ENCODE peak calls at places on chromosomes 16 and 17, in ten cellular contexts. I is testis, W is pancreas, G is psoas muscle, P is brain microvascular endothelial cell, E is neural progenitor cell, Z is fibroblast of lung, N is stomach, C is left ventricle myocardium inferior, O is thoracic aorta. V is an unnamed sample.

GRCh38 chr17:81413497-81414135 is 18.4 kb downstream of the BAHCC1 start:
- DNase-seq in I (no peak), W (no peak), G (no peak), P (no peak), E (no peak), Z (no peak), N (no peak), C (no peak), O (no peak), V (no peak)

GRCh38 chr16:67713647-67714273 is 5.4 kb downstream of the GFOD2 start:
- DNase-seq in I (no peak), W (no peak), G (no peak), P (no peak), E (no peak), Z (no peak), N (no peak), C (no peak), O (no peak), V (no peak)

GRCh38 chr17:73491648-73492047 is 152.6 kb downstream of the SDK2 start:
- DNase-seq in I (no peak), W (no peak), G (no peak), P (no peak), E (no peak), Z (no peak), N (no peak), C (no peak), O (no peak), V (no peak)

GRCh38 chr16:50743575-50744225 is 1.8 kb downstream of the CYLD start:
- DNase-seq in I (no peak), W (no peak), G (no peak), P (no peak), E (no peak), Z (no peak), N (no peak), C (no peak), O (no peak), V (no peak)

GRCh38 chr16:1526608-1527555 is 6.6 kb upstream of the TMEM204 start:
- DNase-seq in I (no peak), W (no peak), G (no peak), P (no peak), E (no peak), Z (no peak), N (no peak), C (no peak), O (no peak), V (no peak)

GRCh38 chr16:88685156-88686061 is 898 bp downstream of the SNAI3 start:
- DNase-seq in I (no peak), W (peak; percentile 47), G (no peak), P (peak; percentile 48), E (peak; percentile 52), Z (peak; percentile 48), N (no peak), C (no peak), O (no peak), V (peak; percentile 64)

GRCh38 chr16:27149986-27150385 is 53.3 kb upstream of the KDM8 start:
- DNase-seq in I (no peak), W (no peak), G (no peak), P (no peak), E (no peak), Z (no peak), N (no peak), C (no peak), O (no peak), V (no peak)

GRCh38 chr16:11575223-11575589 is 11.5 kb downstream of the LITAF start:
- DNase-seq in I (no peak), W (no peak), G (no peak), P (no peak), E (no peak), Z (no peak), N (no peak), C (peak; percentile 11), O (no peak), V (no peak)

GRCh38 chr17:6257339-6257738 is 177.6 kb downstream of the AIPL1 start:
- DNase-seq in I (no peak), W (no peak), G (no peak), P (no peak), E (peak; percentile 33), Z (peak; percentile 8), N (no peak), C (no peak), O (no peak), V (no peak)

GRCh38 chr17:75774988-75775668 is 9.5 kb upstream of the UNK start:
- DNase-seq in I (no peak), W (no peak), G (no peak), P (no peak), E (no peak), Z (peak; percentile 44), N (no peak), C (no peak), O (no peak), V (no peak)

GRCh38 chr16:13904179-13904691 is 15.7 kb upstream of the ERCC4 start:
- DNase-seq in I (no peak), W (no peak), G (no peak), P (no peak), E (no peak), Z (no peak), N (no peak), C (no peak), O (no peak), V (no peak)

GRCh38 chr17:20154601-20155000 is 145.4 kb downstream of the SPECC1 start:
- DNase-seq in I (no peak), W (no peak), G (no peak), P (no peak), E (no peak), Z (no peak), N (no peak), C (no peak), O (no peak), V (no peak)

GRCh38 chr17:1108560-1108809 is 71.3 kb downstream of the ABR start:
- DNase-seq in I (no peak), W (no peak), G (no peak), P (no peak), E (peak; percentile 75), Z (no peak), N (no peak), C (no peak), O (no peak), V (no peak)

GRCh38 chr16:47374629-47375028 is 86.2 kb downstream of the ITFG1 start:
- DNase-seq in I (no peak), W (no peak), G (no peak), P (peak; percentile 36), E (no peak), Z (peak; percentile 52), N (no peak), C (no peak), O (no peak), V (no peak)

GRCh38 chr16:4356820-4357219 is 5.7 kb upstream of the PAM16 start:
- DNase-seq in I (no peak), W (no peak), G (no peak), P (no peak), E (no peak), Z (no peak), N (no peak), C (no peak), O (no peak), V (no peak)

GRCh38 chr17:30429155-30429554 is 48.1 kb upstream of the GOSR1 start:
- DNase-seq in I (no peak), W (no peak), G (no peak), P (no peak), E (no peak), Z (no peak), N (no peak), C (no peak), O (no peak), V (no peak)

GRCh38 chr17:62995377-62995885 is 29.4 kb downstream of the TANC2 start:
- DNase-seq in I (peak; percentile 67), W (no peak), G (no peak), P (peak; percentile 43), E (peak; percentile 51), Z (peak; percentile 65), N (peak; percentile 45), C (no peak), O (no peak), V (peak; percentile 5)
- H3K27ac ChIP-seq in I (no peak overlapping the region), W (no peak overlapping the region), G (no peak overlapping the region), P (no peak overlapping the region), E (no peak overlapping the region), Z (no peak overlapping the region), N (no peak overlapping the region), C (no peak overlapping the region), O (no peak overlapping the region), V (no peak overlapping the region)

DNA sequence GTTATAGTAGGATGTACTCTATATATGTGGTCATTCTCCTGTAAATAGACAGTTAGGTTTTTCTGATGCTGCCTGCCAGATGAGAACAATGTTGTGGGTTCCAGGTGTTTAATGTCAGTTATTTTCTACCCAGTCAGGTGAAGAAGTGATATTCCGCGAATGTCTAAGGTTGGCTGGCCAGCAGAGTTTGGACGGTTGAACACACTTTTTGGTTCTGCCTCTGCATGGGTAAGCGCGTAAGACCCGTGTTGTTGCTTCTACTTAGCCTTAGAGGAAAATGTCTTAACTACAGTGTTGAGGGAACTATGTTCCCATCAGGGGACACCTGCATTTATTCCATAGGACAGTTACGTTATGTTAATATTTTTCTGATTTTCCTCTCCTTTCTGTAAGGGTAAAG is 162.6 kb downstream of the MAP2K6 start:
- DNase-seq in I (no peak), W (no peak), G (no peak), P (no peak), E (no peak), Z (no peak), N (no peak), C (no peak), O (no peak), V (no peak)
- TF ChIP-seq CTCF in I (no peak), W (no peak), G (no peak), P (no peak), E (no peak), Z (no peak), N (no peak), C (no peak), O (no peak), V (no peak)

DNA sequence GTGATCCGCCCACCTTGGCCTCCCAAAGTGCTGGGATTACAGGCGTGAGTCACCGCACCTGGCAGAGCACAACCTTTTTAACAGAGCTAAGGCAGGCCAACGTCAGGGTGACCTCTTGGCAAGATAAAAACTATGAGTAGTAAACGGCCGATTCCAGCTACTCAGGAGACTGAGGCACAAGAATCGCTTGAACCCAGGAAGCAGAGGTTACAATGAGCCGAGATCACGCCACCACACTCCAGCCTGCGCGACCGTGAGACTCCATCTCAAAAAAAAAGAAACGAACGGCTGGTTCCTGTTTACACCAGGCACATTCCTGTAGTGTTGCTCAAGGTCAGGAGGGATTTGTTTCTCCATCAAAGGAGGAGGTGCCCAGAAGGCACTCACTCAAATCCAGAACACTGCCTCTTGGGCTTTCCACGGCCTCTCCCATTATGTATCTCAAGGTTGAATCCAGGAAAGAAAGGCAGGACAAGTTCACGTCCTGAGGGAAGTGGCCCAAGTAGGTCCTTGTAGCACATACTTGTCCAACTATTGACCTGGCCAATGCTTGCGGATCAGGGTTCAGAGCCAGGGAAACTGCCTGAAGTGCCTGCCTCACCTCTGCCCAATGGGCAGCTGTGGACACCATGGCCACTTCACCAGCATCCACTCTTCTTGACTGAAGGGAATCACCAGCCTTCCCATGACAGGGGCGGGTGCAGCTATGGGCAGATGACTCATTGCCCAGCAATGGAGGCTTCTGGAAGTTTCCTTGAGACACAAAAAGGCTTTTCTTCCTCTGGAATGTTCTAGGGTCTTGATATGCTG is 13.5 kb downstream of the KNOP1 start:
- DNase-seq in I (peak; percentile 67), W (no peak), G (peak; percentile 49), P (peak; percentile 68), E (no peak), Z (peak; percentile 66), N (no peak), C (no peak), O (no peak), V (peak; percentile 52)
- H3K27ac ChIP-seq in I (peak overlapping the region; percentile 83), W (no peak overlapping the region), G (peak overlapping the region; percentile 74), P (peak overlapping the region; percentile 77), E (no peak overlapping the region), Z (peak overlapping the region; percentile 90), N (peak overlapping the region; percentile 62), C (peak overlapping the region; percentile 77), O (no peak overlapping the region), V (peak overlapping the region; percentile 39)

GRCh38 chr16:81431554-81432353 is 12.9 kb upstream of the CMIP start:
- DNase-seq in I (peak; percentile 35), W (no peak), G (no peak), P (peak; percentile 62), E (peak; percentile 41), Z (peak; percentile 89), N (no peak), C (no peak), O (no peak), V (no peak)
- TF ChIP-seq CTCF in I (no peak), W (no peak), G (no peak), P (no peak), E (no peak), Z (no peak), N (no peak), C (no peak), O (no peak), V (no peak)